ENCODE peak calls at places on chromosome 22, in four cellular contexts. V is stimulated activated CD4-positive, alpha-beta T cell treated with anti-CD3 and anti-CD28 coated beads, TNF-alpha, amount 100 ng/mL, for 48 hours; M is retinal pigment epithelial cell; I is transverse colon. L is an unnamed sample.
A peak's percentile ranks its signal among the peaks of the same experiment; 100 is the strongest.

GRCh38 chr22:49749885-49750510 is 77.7 kb downstream of the BRD1 start:
- DNase-seq in V (no peak), M (no peak), I (no peak), L (no peak)

GRCh38 chr22:49671331-49672012 is 156.2 kb downstream of the BRD1 start:
- DNase-seq in V (no peak), M (no peak), I (no peak), L (no peak)

GRCh38 chr22:23790819-23791736 is 4.3 kb downstream of the SMARCB1 start:
- DNase-seq in V (no peak), M (no peak), I (no peak), L (no peak)

GRCh38 chr22:36510966-36511881 is 4.4 kb upstream of the FOXRED2 start:
- DNase-seq in V (no peak), M (no peak), I (peak; percentile 34), L (peak; percentile 23)

GRCh38 chr22:46377566-46378498 is 42.3 kb downstream of the TRMU start:
- DNase-seq in V (no peak), M (peak; percentile 43), I (peak; percentile 81), L (no peak)

GRCh38 chr22:22682807-22683667 is 38.6 kb downstream of the GGTLC2 start:
- DNase-seq in V (no peak), M (no peak), I (no peak), L (no peak)

GRCh38 chr22:44583854-44584253 is 85.8 kb upstream of the RTL6 start:
- DNase-seq in V (no peak), M (no peak), I (no peak), L (no peak)

GRCh38 chr22:48376428-48376827 is 1451.2 kb downstream of the BRD1 start:
- DNase-seq in V (no peak), M (no peak), I (no peak), L (no peak)

GRCh38 chr22:35393116-35394010 is 6.6 kb upstream of the MCM5 start:
- DNase-seq in V (no peak), M (no peak), I (no peak), L (no peak)

GRCh38 chr22:47375621-47376321 is 613.3 kb downstream of the TBC1D22A start:
- DNase-seq in V (no peak), M (no peak), I (no peak), L (no peak)

GRCh38 chr22:43381693-43382092 is 30.1 kb upstream of the MPPED1 start:
- DNase-seq in V (no peak), M (no peak), I (peak; percentile 15), L (peak; percentile 12)

GRCh38 chr22:46119729-46120419 is 30.5 kb upstream of the PPARA start:
- DNase-seq in V (no peak), M (no peak), I (no peak), L (no peak)

GRCh38 chr22:20979243-20979809 is 2.8 kb upstream of the LZTR1 start:
- DNase-seq in V (peak; percentile 57), M (peak; percentile 62), I (peak; percentile 81), L (peak; percentile 66)

GRCh38 chr22:37012262-37012904 is 6.9 kb downstream of the TST start:
- DNase-seq in V (no peak), M (no peak), I (peak; percentile 90), L (no peak)

GRCh38 chr22:38172016-38172431 is 9.6 kb downstream of the PLA2G6 start:
- DNase-seq in V (no peak), M (no peak), I (no peak), L (no peak)

GRCh38 chr22:23376256-23376655 is 195.9 kb downstream of the BCR start:
- DNase-seq in V (peak; percentile 39), M (no peak), I (peak; percentile 55), L (peak; percentile 16)

GRCh38 chr22:44473580-44473979 is 24.5 kb downstream of the RTL6 start:
- DNase-seq in V (no peak), M (no peak), I (no peak), L (no peak)

GRCh38 chr22:35609761-35610160 is 7.4 kb downstream of the MB start:
- DNase-seq in V (no peak), M (no peak), I (no peak), L (no peak)

GRCh38 chr22:25357056-25357455 is 137.6 kb downstream of the CRYBB2 start:
- DNase-seq in V (no peak), M (no peak), I (no peak), L (no peak)

GRCh38 chr22:37260939-37261338 is 16.9 kb upstream of the RAC2 start:
- DNase-seq in V (no peak), M (no peak), I (peak; percentile 63), L (peak; percentile 69)

GRCh38 chr22:37442537-37442936 is 15.3 kb upstream of the ELFN2 start:
- DNase-seq in V (no peak), M (no peak), I (no peak), L (no peak)

GRCh38 chr22:23282986-23283385 is 102.7 kb downstream of the BCR start:
- DNase-seq in V (no peak), M (no peak), I (no peak), L (no peak)

GRCh38 chr22:50314455-50315288 is 7.2 kb upstream of the PLXNB2 start:
- DNase-seq in V (peak; percentile 73), M (no peak), I (peak; percentile 89), L (peak; percentile 61)

GRCh38 chr22:26893034-26893710 is 235.8 kb downstream of the MIAT start:
- DNase-seq in V (no peak), M (no peak), I (no peak), L (no peak)

GRCh38 chr22:25420471-25420924 is 144.0 kb upstream of the GRK3 start:
- DNase-seq in V (no peak), M (no peak), I (no peak), L (no peak)

GRCh38 chr22:46758867-46759290 is 3.6 kb upstream of the TBC1D22A start:
- DNase-seq in V (no peak), M (peak; percentile 43), I (peak; percentile 82), L (peak; percentile 52)

GRCh38 chr22:50706481-50707125 is 31.4 kb upstream of the ACR start:
- DNase-seq in V (no peak), M (no peak), I (no peak), L (no peak)

GRCh38 chr22:24053481-24054226 is 42.5 kb downstream of the CABIN1 start:
- DNase-seq in V (no peak), M (no peak), I (no peak), L (no peak)

GRCh38 chr22:46104881-46105493 is 45.3 kb upstream of the PPARA start:
- DNase-seq in V (no peak), M (no peak), I (no peak), L (no peak)

GRCh38 chr22:22865311-22866072 is 22.1 kb upstream of the IGLL5 start:
- DNase-seq in V (no peak), M (no peak), I (peak; percentile 58), L (peak; percentile 53)

GRCh38 chr22:27799334-27800249 is 2.0 kb downstream of the MN1 start:
- DNase-seq in V (no peak), M (no peak), I (no peak), L (no peak)

GRCh38 chr22:24434472-24435322 is 7.3 kb downstream of the ADORA2A start:
- DNase-seq in V (peak; percentile 60), M (no peak), I (peak; percentile 69), L (peak; percentile 84)

GRCh38 chr22:44795701-44796630 is 43.6 kb downstream of the ARHGAP8 start:
- DNase-seq in V (no peak), M (no peak), I (no peak), L (no peak)

GRCh38 chr22:46047841-46048595 is 71.1 kb upstream of the WNT7B start:
- DNase-seq in V (no peak), M (no peak), I (peak; percentile 16), L (no peak)

GRCh38 chr22:28091486-28091885 is 172.4 kb upstream of the PITPNB start:
- DNase-seq in V (no peak), M (no peak), I (no peak), L (no peak)

GRCh38 chr22:46367707-46368191 is 32.2 kb downstream of the TRMU start:
- DNase-seq in V (peak; percentile 74), M (no peak), I (peak; percentile 87), L (peak; percentile 54)

GRCh38 chr22:44357962-44358553 is 45.3 kb upstream of the SHISAL1 start:
- DNase-seq in V (no peak), M (no peak), I (peak; percentile 19), L (no peak)